ENCODE peak calls at places on chromosomes 13 and 19, in five cellular contexts. One of them, this sample, is unnamed.

GRCh38 chr13:76769238-76769859 is 116.9 kb downstream of the KCTD12 start:
- DNase-seq in ascending aorta: no peak
- DNase-seq in fibroblast of lung: no peak
- DNase-seq in left ventricle myocardium inferior: no peak
- DNase-seq in cardiac muscle cell: no peak
- DNase-seq in this sample: no peak

GRCh38 chr19:39448271-39448670 is 2.9 kb downstream of the SUPT5H start:
- DNase-seq in ascending aorta: no peak
- DNase-seq in fibroblast of lung: no peak
- DNase-seq in cardiac muscle cell: no peak
- DNase-seq in left ventricle myocardium inferior: no peak
- DNase-seq in this sample: no peak

GRCh38 chr19:5336195-5336965 is 4.2 kb downstream of the PTPRS start:
- DNase-seq in ascending aorta: no peak
- DNase-seq in fibroblast of lung: no peak
- DNase-seq in left ventricle myocardium inferior: no peak
- DNase-seq in cardiac muscle cell: no peak
- DNase-seq in this sample: no peak

GRCh38 chr13:93147946-93148345 is 78.7 kb upstream of the GPC6 start:
- DNase-seq in fibroblast of lung: no peak
- DNase-seq in ascending aorta: no peak
- DNase-seq in left ventricle myocardium inferior: no peak
- DNase-seq in cardiac muscle cell: no peak
- DNase-seq in this sample: no peak

GRCh38 chr19:2462635-2463421 is 6.1 kb upstream of the LMNB2 start:
- DNase-seq in left ventricle myocardium inferior: peak
- DNase-seq in cardiac muscle cell: peak
- DNase-seq in ascending aorta: peak
- DNase-seq in fibroblast of lung: peak
- DNase-seq in this sample: peak

GRCh38 chr19:31054430-31054829 is 294.8 kb downstream of the TSHZ3 start:
- DNase-seq in ascending aorta: no peak
- DNase-seq in cardiac muscle cell: peak
- DNase-seq in left ventricle myocardium inferior: peak
- DNase-seq in fibroblast of lung: peak
- DNase-seq in this sample: peak

GRCh38 chr19:33767898-33768413 is 28.7 kb upstream of the KCTD15 start:
- DNase-seq in fibroblast of lung: peak
- DNase-seq in cardiac muscle cell: peak
- DNase-seq in ascending aorta: no peak
- DNase-seq in left ventricle myocardium inferior: no peak
- DNase-seq in this sample: peak

GRCh38 chr19:36009220-36009619 is 607 bp upstream of the SYNE4 start:
- DNase-seq in ascending aorta: peak
- DNase-seq in fibroblast of lung: peak
- DNase-seq in cardiac muscle cell: peak
- DNase-seq in left ventricle myocardium inferior: peak
- DNase-seq in this sample: peak

GRCh38 chr13:95117092-95117491 is 184.2 kb downstream of the ABCC4 start:
- DNase-seq in left ventricle myocardium inferior: no peak
- DNase-seq in cardiac muscle cell: no peak
- DNase-seq in fibroblast of lung: no peak
- DNase-seq in ascending aorta: no peak
- DNase-seq in this sample: no peak

GRCh38 chr19:46076951-46077814 is 36.4 kb upstream of the IGFL4 start:
- DNase-seq in left ventricle myocardium inferior: no peak
- DNase-seq in fibroblast of lung: peak
- DNase-seq in ascending aorta: no peak
- DNase-seq in cardiac muscle cell: peak
- DNase-seq in this sample: peak

GRCh38 chr19:33310606-33311325 is 8.4 kb upstream of the CEBPA start:
- DNase-seq in left ventricle myocardium inferior: no peak
- DNase-seq in cardiac muscle cell: no peak
- DNase-seq in fibroblast of lung: no peak
- DNase-seq in ascending aorta: no peak
- DNase-seq in this sample: no peak

GRCh38 chr13:113928701-113929627 is 44.9 kb downstream of the C13orf46 start:
- DNase-seq in cardiac muscle cell: no peak
- DNase-seq in fibroblast of lung: peak
- DNase-seq in left ventricle myocardium inferior: peak
- DNase-seq in ascending aorta: peak
- DNase-seq in this sample: peak

GRCh38 chr13:78147905-78148304 is 229.3 kb upstream of the EDNRB start:
- DNase-seq in cardiac muscle cell: no peak
- DNase-seq in fibroblast of lung: peak
- DNase-seq in left ventricle myocardium inferior: no peak
- DNase-seq in ascending aorta: no peak
- DNase-seq in this sample: peak

GRCh38 chr13:51584731-51585191 is 499 bp downstream of the WDFY2 start:
- DNase-seq in cardiac muscle cell: peak
- DNase-seq in fibroblast of lung: peak
- DNase-seq in left ventricle myocardium inferior: peak
- DNase-seq in ascending aorta: peak
- DNase-seq in this sample: peak

GRCh38 chr19:7926021-7926726 is at the start of gene CTXN1:
- DNase-seq in left ventricle myocardium inferior: peak
- DNase-seq in fibroblast of lung: peak
- DNase-seq in cardiac muscle cell: peak
- DNase-seq in ascending aorta: peak
- DNase-seq in this sample: peak

GRCh38 chr19:10079031-10079453 is 7.1 kb upstream of the SHFL start:
- DNase-seq in fibroblast of lung: no peak
- DNase-seq in left ventricle myocardium inferior: no peak
- DNase-seq in ascending aorta: no peak
- DNase-seq in cardiac muscle cell: no peak
- DNase-seq in this sample: no peak

GRCh38 chr19:4745986-4746385 is 22.3 kb upstream of the DPP9 start:
- DNase-seq in fibroblast of lung: no peak
- DNase-seq in cardiac muscle cell: no peak
- DNase-seq in ascending aorta: no peak
- DNase-seq in left ventricle myocardium inferior: no peak
- DNase-seq in this sample: no peak

GRCh38 chr19:50695251-50696064 is 24.1 kb downstream of the SHANK1 start:
- DNase-seq in ascending aorta: no peak
- DNase-seq in left ventricle myocardium inferior: no peak
- DNase-seq in cardiac muscle cell: peak
- DNase-seq in fibroblast of lung: no peak
- DNase-seq in this sample: peak

GRCh38 chr19:33456076-33456844 is 65.3 kb downstream of the PEPD start:
- DNase-seq in left ventricle myocardium inferior: no peak
- DNase-seq in fibroblast of lung: no peak
- DNase-seq in cardiac muscle cell: no peak
- DNase-seq in ascending aorta: no peak
- DNase-seq in this sample: no peak

GRCh38 chr13:27174766-27175455 is 3.3 kb upstream of the USP12 start:
- DNase-seq in ascending aorta: no peak
- DNase-seq in fibroblast of lung: no peak
- DNase-seq in cardiac muscle cell: no peak
- DNase-seq in left ventricle myocardium inferior: no peak
- DNase-seq in this sample: no peak

GRCh38 chr19:5553892-5554291 is 13.9 kb downstream of the TINCR start:
- DNase-seq in cardiac muscle cell: no peak
- DNase-seq in ascending aorta: no peak
- DNase-seq in left ventricle myocardium inferior: no peak
- DNase-seq in fibroblast of lung: no peak
- DNase-seq in this sample: no peak

GRCh38 chr13:100543872-100544602 is 44.6 kb downstream of the GGACT start:
- DNase-seq in cardiac muscle cell: no peak
- DNase-seq in fibroblast of lung: peak
- DNase-seq in ascending aorta: peak
- DNase-seq in left ventricle myocardium inferior: no peak
- DNase-seq in this sample: no peak

GRCh38 chr13:72293206-72293605 is 426.2 kb upstream of the DACH1 start:
- DNase-seq in ascending aorta: no peak
- DNase-seq in left ventricle myocardium inferior: no peak
- DNase-seq in fibroblast of lung: no peak
- DNase-seq in cardiac muscle cell: no peak
- DNase-seq in this sample: peak

GRCh38 chr19:53883231-53883661 is 1.2 kb downstream of the PRKCG start:
- DNase-seq in cardiac muscle cell: no peak
- DNase-seq in ascending aorta: no peak
- DNase-seq in fibroblast of lung: no peak
- DNase-seq in left ventricle myocardium inferior: no peak
- DNase-seq in this sample: no peak

GRCh38 chr13:23554000-23554399 is 16.2 kb upstream of the TNFRSF19 start:
- DNase-seq in fibroblast of lung: no peak
- DNase-seq in left ventricle myocardium inferior: no peak
- DNase-seq in ascending aorta: no peak
- DNase-seq in cardiac muscle cell: no peak
- DNase-seq in this sample: no peak

GRCh38 chr19:17755977-17756670 is 4.8 kb downstream of the FCHO1 start:
- DNase-seq in ascending aorta: no peak
- DNase-seq in left ventricle myocardium inferior: no peak
- DNase-seq in fibroblast of lung: peak
- DNase-seq in cardiac muscle cell: peak
- DNase-seq in this sample: peak

GRCh38 chr13:40345654-40346372 is 320.6 kb downstream of the FOXO1 start:
- DNase-seq in left ventricle myocardium inferior: no peak
- DNase-seq in cardiac muscle cell: no peak
- DNase-seq in ascending aorta: no peak
- DNase-seq in fibroblast of lung: no peak
- DNase-seq in this sample: no peak

GRCh38 chr19:41959056-41960053 is at the start of gene RABAC1:
- DNase-seq in cardiac muscle cell: peak
- DNase-seq in fibroblast of lung: peak
- DNase-seq in ascending aorta: peak
- DNase-seq in left ventricle myocardium inferior: peak
- DNase-seq in this sample: peak
- TF ChIP-seq CTCF in cardiac muscle cell: peak
- TF ChIP-seq CTCF in fibroblast of lung: no peak
- TF ChIP-seq CTCF in ascending aorta: no peak
- TF ChIP-seq CTCF in left ventricle myocardium inferior: peak
- TF ChIP-seq CTCF in this sample: peak

GRCh38 chr13:38803566-38803965 is 116.7 kb downstream of the FREM2 start:
- DNase-seq in left ventricle myocardium inferior: no peak
- DNase-seq in ascending aorta: no peak
- DNase-seq in fibroblast of lung: no peak
- DNase-seq in cardiac muscle cell: no peak
- DNase-seq in this sample: no peak
- H3K4me3 ChIP-seq in left ventricle myocardium inferior: no peak
- H3K4me3 ChIP-seq in ascending aorta: no peak
- H3K4me3 ChIP-seq in fibroblast of lung: no peak
- H3K4me3 ChIP-seq in cardiac muscle cell: no peak
- H3K4me3 ChIP-seq in this sample: no peak

GRCh38 chr19:15025237-15025636 is 24.0 kb upstream of the CASP14 start:
- DNase-seq in cardiac muscle cell: no peak
- DNase-seq in left ventricle myocardium inferior: no peak
- DNase-seq in ascending aorta: no peak
- DNase-seq in fibroblast of lung: no peak
- DNase-seq in this sample: no peak
- TF ChIP-seq CTCF in cardiac muscle cell: no peak
- TF ChIP-seq CTCF in left ventricle myocardium inferior: peak
- TF ChIP-seq CTCF in ascending aorta: no peak
- TF ChIP-seq CTCF in fibroblast of lung: no peak
- TF ChIP-seq CTCF in this sample: no peak

GRCh38 chr19:11092181-11092538 is 2.9 kb downstream of the LDLR start:
- DNase-seq in left ventricle myocardium inferior: no peak
- DNase-seq in ascending aorta: no peak
- DNase-seq in cardiac muscle cell: no peak
- DNase-seq in fibroblast of lung: peak
- DNase-seq in this sample: peak
- H3K4me3 ChIP-seq in left ventricle myocardium inferior: peak
- H3K4me3 ChIP-seq in ascending aorta: no peak
- H3K4me3 ChIP-seq in cardiac muscle cell: peak
- H3K4me3 ChIP-seq in fibroblast of lung: peak
- H3K4me3 ChIP-seq in this sample: peak

GRCh38 chr19:49450405-49450804 is 1.2 kb downstream of the PIH1D1 start:
- DNase-seq in left ventricle myocardium inferior: no peak
- DNase-seq in fibroblast of lung: no peak
- DNase-seq in cardiac muscle cell: no peak
- DNase-seq in ascending aorta: no peak
- DNase-seq in this sample: no peak

GRCh38 chr19:49453013-49453756 is at the start of gene ALDH16A1:
- DNase-seq in cardiac muscle cell: peak
- DNase-seq in left ventricle myocardium inferior: peak
- DNase-seq in fibroblast of lung: peak
- DNase-seq in ascending aorta: peak
- DNase-seq in this sample: peak

GRCh38 chr19:49448432-49448786 is 3.2 kb downstream of the PIH1D1 start:
- DNase-seq in left ventricle myocardium inferior: no peak
- DNase-seq in cardiac muscle cell: no peak
- DNase-seq in fibroblast of lung: no peak
- DNase-seq in ascending aorta: no peak
- DNase-seq in this sample: no peak

GRCh38 chr19:49453757-49454248 is 778 bp downstream of the ALDH16A1 start:
- DNase-seq in ascending aorta: no peak
- DNase-seq in fibroblast of lung: no peak
- DNase-seq in cardiac muscle cell: no peak
- DNase-seq in left ventricle myocardium inferior: no peak
- DNase-seq in this sample: no peak

DNA sequence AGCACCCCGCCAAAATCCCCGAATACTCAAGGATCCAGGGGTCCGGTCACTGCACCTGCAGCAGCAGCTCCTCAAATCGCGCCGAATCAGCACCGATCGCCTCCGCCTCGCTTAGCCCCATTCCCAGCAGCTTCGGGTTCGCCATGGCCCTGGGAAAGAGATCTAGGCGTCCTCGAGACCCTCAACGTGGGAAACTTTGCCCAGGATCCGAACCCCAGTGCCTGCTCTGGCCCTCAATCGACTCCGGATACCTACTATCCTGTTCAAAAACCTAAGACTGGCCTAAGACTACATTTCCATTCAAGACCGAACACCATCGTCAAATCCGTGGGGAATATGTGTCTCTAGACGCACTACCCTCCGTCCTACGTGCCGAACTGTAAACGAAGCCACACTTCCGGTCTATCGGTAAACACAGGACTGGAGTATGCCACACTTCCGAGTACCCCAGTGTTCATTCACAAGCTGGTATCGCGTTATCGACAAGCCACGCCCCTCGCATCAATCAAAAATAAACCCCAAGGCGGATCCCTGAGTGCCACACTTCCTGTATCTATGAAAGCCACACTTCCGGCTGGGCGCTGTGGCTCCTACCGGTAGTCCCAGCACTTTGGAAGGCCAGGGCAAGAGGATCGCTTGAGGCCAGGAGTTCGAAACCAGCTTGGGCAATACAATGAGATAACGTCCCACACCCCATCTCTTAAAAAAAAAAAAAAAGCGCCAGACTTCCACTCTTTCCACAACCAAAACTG is at the start of gene PIH1D1:
- DNase-seq in ascending aorta: peak
- DNase-seq in fibroblast of lung: peak
- DNase-seq in cardiac muscle cell: peak
- DNase-seq in left ventricle myocardium inferior: peak
- DNase-seq in this sample: peak
- TF ChIP-seq CTCF in ascending aorta: no peak
- TF ChIP-seq CTCF in fibroblast of lung: peak
- TF ChIP-seq CTCF in cardiac muscle cell: peak
- TF ChIP-seq CTCF in left ventricle myocardium inferior: peak
- TF ChIP-seq CTCF in this sample: peak

GRCh38 chr19:12983561-12984142 is 11.6 kb upstream of the NFIX start:
- DNase-seq in ascending aorta: peak
- DNase-seq in cardiac muscle cell: peak
- DNase-seq in left ventricle myocardium inferior: peak
- DNase-seq in fibroblast of lung: peak
- DNase-seq in this sample: peak
- H3K4me3 ChIP-seq in ascending aorta: peak
- H3K4me3 ChIP-seq in cardiac muscle cell: peak
- H3K4me3 ChIP-seq in left ventricle myocardium inferior: peak
- H3K4me3 ChIP-seq in fibroblast of lung: peak
- H3K4me3 ChIP-seq in this sample: peak

GRCh38 chr13:111597041-111598017 is 276.9 kb downstream of the TEX29 start:
- DNase-seq in cardiac muscle cell: no peak
- DNase-seq in fibroblast of lung: no peak
- DNase-seq in left ventricle myocardium inferior: no peak
- DNase-seq in ascending aorta: no peak
- DNase-seq in this sample: no peak
- TF ChIP-seq CTCF in cardiac muscle cell: no peak
- TF ChIP-seq CTCF in fibroblast of lung: no peak
- TF ChIP-seq CTCF in left ventricle myocardium inferior: no peak
- TF ChIP-seq CTCF in ascending aorta: no peak
- TF ChIP-seq CTCF in this sample: no peak